ENCODE peak calls at places on chromosomes 16 and 17, in four cellular contexts. One of them, this sample, is unnamed.

GRCh38 chr17:44053130-44053872 is 13.2 kb downstream of the LSM12 start:
- DNase-seq in DND-41: no peak
- DNase-seq in GM23248: no peak
- DNase-seq in neural progenitor cell: no peak
- DNase-seq in this sample: peak; percentile 49

GRCh38 chr17:11852231-11852630 is 145.0 kb downstream of the ZNF18 start:
- DNase-seq in DND-41: no peak
- DNase-seq in GM23248: no peak
- DNase-seq in neural progenitor cell: no peak
- DNase-seq in this sample: no peak

GRCh38 chr17:7774037-7774659 is 56.6 kb downstream of the DNAH2 start:
- DNase-seq in DND-41: no peak
- DNase-seq in GM23248: peak; percentile 68
- DNase-seq in neural progenitor cell: no peak
- DNase-seq in this sample: no peak

GRCh38 chr17:44467108-44467507 is 36.1 kb downstream of the GPATCH8 start:
- DNase-seq in DND-41: no peak
- DNase-seq in GM23248: no peak
- DNase-seq in neural progenitor cell: no peak
- DNase-seq in this sample: no peak

GRCh38 chr16:70746708-70747424 is 54.1 kb downstream of the VAC14 start:
- DNase-seq in DND-41: peak; percentile 32
- DNase-seq in GM23248: peak; percentile 92
- DNase-seq in neural progenitor cell: no peak
- DNase-seq in this sample: peak; percentile 96

GRCh38 chr17:76747716-76748360 is 9.9 kb downstream of the MFSD11 start:
- DNase-seq in DND-41: no peak
- DNase-seq in GM23248: no peak
- DNase-seq in neural progenitor cell: no peak
- DNase-seq in this sample: no peak

GRCh38 chr17:8685396-8685795 is 54.9 kb upstream of the MYH10 start:
- DNase-seq in DND-41: no peak
- DNase-seq in GM23248: peak; percentile 24
- DNase-seq in neural progenitor cell: no peak
- DNase-seq in this sample: peak; percentile 79

GRCh38 chr17:33234233-33234632 is 58.9 kb downstream of the ASIC2 start:
- DNase-seq in DND-41: no peak
- DNase-seq in GM23248: no peak
- DNase-seq in neural progenitor cell: no peak
- DNase-seq in this sample: no peak

GRCh38 chr17:79220715-79221291 is 146.2 kb downstream of the ENGASE start:
- DNase-seq in DND-41: no peak
- DNase-seq in GM23248: peak; percentile 9
- DNase-seq in neural progenitor cell: peak; percentile 79
- DNase-seq in this sample: peak; percentile 86

GRCh38 chr16:89448656-89449055 is 41.7 kb downstream of the ANKRD11 start:
- DNase-seq in DND-41: no peak
- DNase-seq in GM23248: no peak
- DNase-seq in neural progenitor cell: no peak
- DNase-seq in this sample: peak; percentile 36

GRCh38 chr16:49158029-49158642 is 123.5 kb downstream of the CBLN1 start:
- DNase-seq in DND-41: peak; percentile 70
- DNase-seq in GM23248: peak; percentile 29
- DNase-seq in neural progenitor cell: peak; percentile 91
- DNase-seq in this sample: no peak

GRCh38 chr17:41530062-41531048 is 2.2 kb upstream of the KRT19 start:
- DNase-seq in DND-41: no peak
- DNase-seq in GM23248: peak; percentile 90
- DNase-seq in neural progenitor cell: no peak
- DNase-seq in this sample: peak; percentile 99

GRCh38 chr16:11233727-11234376 is 22.2 kb downstream of the SOCS1 start:
- DNase-seq in DND-41: peak; percentile 76
- DNase-seq in GM23248: no peak
- DNase-seq in neural progenitor cell: no peak
- DNase-seq in this sample: no peak

GRCh38 chr17:8052256-8053252 is 13.7 kb downstream of the ALOX15B start:
- DNase-seq in DND-41: no peak
- DNase-seq in GM23248: no peak
- DNase-seq in neural progenitor cell: no peak
- DNase-seq in this sample: no peak

GRCh38 chr17:27609606-27610303 is 21.2 kb upstream of the LGALS9 start:
- DNase-seq in DND-41: peak; percentile 46
- DNase-seq in GM23248: peak; percentile 73
- DNase-seq in neural progenitor cell: peak; percentile 42
- DNase-seq in this sample: peak; percentile 95

DNA sequence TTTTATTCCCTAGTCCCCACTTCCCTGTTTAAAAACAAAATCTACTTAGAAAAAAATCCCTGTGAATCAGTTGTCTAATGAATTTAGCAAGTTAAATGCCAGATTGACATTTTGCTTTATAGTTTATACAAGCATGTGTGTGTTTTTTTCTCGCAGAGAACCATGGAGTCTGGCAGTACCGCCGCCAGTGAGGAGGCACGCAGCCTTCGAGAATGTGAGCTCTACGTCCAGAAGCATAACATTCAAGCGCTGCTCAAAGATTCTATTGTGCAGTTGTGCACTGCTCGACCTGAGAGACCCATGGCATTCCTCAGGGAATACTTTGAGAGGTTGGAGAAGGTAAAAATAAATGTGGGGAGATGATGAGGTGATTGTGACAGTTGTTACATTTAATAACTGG is 3.0 kb downstream of the PRKAR1A start:
- DNase-seq in DND-41: no peak
- DNase-seq in GM23248: peak; percentile 32
- DNase-seq in neural progenitor cell: peak; percentile 10
- DNase-seq in this sample: no peak
- H4K20me1 ChIP-seq in DND-41: peaks cover 10% of the 10 kb centered on the region
- H4K20me1 ChIP-seq in GM23248: peaks cover 30% of the 10 kb centered on the region
- H4K20me1 ChIP-seq in neural progenitor cell: peaks cover 31% of the 10 kb centered on the region
- H4K20me1 ChIP-seq in this sample: peaks cover 51% of the 10 kb centered on the region

GRCh38 chr17:45574376-45574775 is 83.9 kb upstream of the PLEKHM1 start:
- DNase-seq in DND-41: no peak
- DNase-seq in GM23248: peak; percentile 41
- DNase-seq in neural progenitor cell: no peak
- DNase-seq in this sample: no peak
- H4K20me1 ChIP-seq in DND-41: peaks cover 46% of the 10 kb centered on the region
- H4K20me1 ChIP-seq in GM23248: no peaks in the 10 kb centered on the region
- H4K20me1 ChIP-seq in neural progenitor cell: peaks cover 55% of the 10 kb centered on the region
- H4K20me1 ChIP-seq in this sample: peaks cover 13% of the 10 kb centered on the region

DNA sequence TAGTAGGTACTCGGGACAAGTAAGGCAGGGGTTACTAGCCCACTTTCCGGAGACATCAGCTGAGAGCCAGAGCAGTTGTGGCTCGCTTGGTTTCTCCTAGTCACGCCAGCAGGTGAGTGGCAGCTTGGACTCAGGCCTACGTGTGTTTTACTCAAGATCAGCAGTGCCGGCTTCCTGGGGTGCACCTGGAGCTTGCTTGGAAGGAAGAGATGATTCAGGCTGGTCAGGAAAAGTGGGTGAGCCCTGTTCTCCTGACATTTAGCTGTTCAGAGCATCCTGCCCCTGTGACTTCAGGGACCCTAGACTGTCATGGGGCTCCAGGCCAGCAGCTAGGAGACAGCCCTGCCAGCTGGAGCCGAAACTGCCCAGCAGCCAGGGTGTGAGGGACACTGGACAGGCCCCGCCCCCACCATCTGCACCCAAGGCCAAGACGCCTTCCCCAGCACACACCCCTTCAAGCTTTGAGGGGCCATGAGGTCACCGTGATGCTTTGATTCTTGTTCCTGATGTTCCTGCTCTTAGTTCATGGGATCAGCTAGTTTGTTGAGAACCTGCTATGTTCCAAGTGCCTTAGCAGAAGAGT is 238.0 kb upstream of the CIBAR2 start:
- DNase-seq in DND-41: no peak
- DNase-seq in GM23248: no peak
- DNase-seq in neural progenitor cell: no peak
- DNase-seq in this sample: no peak
- H4K20me1 ChIP-seq in DND-41: peaks cover 6% of the 10 kb centered on the region
- H4K20me1 ChIP-seq in GM23248: peaks cover 4% of the 10 kb centered on the region
- H4K20me1 ChIP-seq in neural progenitor cell: no peaks in the 10 kb centered on the region
- H4K20me1 ChIP-seq in this sample: peaks cover 39% of the 10 kb centered on the region

DNA sequence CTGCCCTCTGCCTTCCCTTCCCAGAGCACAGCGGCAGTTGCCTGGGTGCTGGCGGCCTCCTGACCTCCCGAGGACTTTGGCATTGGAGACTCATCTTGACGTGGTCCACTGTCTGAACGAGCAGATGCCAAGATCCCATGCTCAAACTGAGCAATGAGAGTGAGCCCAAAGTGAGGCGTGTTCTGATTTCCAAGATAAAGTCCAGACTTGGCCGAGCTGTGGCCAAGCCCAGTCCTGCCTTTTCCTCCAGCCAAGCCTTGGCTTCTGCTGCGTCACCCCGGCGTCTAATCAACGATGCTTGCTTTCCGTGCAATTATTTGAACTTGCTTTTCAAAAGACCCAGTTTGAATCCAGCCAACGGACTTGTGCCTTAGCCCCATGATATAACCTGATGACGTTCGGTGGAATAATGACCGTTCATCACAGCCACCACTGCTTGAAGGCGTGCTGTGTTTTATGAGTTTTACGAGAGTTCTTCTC is 179.2 kb downstream of the IRF8 start:
- DNase-seq in DND-41: no peak
- DNase-seq in GM23248: no peak
- DNase-seq in neural progenitor cell: no peak
- DNase-seq in this sample: no peak
- H4K20me1 ChIP-seq in DND-41: no peaks in the 10 kb centered on the region
- H4K20me1 ChIP-seq in GM23248: no peaks in the 10 kb centered on the region
- H4K20me1 ChIP-seq in neural progenitor cell: peaks cover 8% of the 10 kb centered on the region
- H4K20me1 ChIP-seq in this sample: no peaks in the 10 kb centered on the region

DNA sequence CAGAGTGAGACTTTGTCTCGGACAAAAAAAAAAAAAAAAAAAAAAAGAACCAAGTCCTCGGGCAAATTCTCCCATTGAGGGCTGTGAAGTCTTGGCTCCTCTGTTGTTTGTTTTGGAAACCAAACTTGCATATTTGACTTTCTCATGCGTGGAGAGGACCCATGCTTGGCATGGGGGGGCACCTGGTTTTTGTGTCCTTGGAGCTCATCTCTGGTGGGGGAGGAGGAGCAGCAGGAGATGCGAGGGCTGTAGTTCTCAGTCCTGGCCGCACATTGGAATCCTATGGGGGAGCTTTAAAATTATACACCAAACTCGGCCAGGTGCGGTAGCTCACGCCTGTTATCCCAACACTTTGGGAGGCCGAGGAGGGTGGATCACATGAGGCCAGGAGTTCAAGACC is 74.5 kb downstream of the ABCC6 start:
- DNase-seq in DND-41: no peak
- DNase-seq in GM23248: no peak
- DNase-seq in neural progenitor cell: no peak
- DNase-seq in this sample: no peak
- H4K20me1 ChIP-seq in DND-41: peaks cover 4% of the 10 kb centered on the region
- H4K20me1 ChIP-seq in GM23248: no peaks in the 10 kb centered on the region
- H4K20me1 ChIP-seq in neural progenitor cell: peaks cover 1% of the 10 kb centered on the region
- H4K20me1 ChIP-seq in this sample: peaks cover 31% of the 10 kb centered on the region

GRCh38 chr17:28946239-28946638 is 5.1 kb downstream of the PHF12 start:
- DNase-seq in DND-41: no peak
- DNase-seq in GM23248: peak; percentile 93
- DNase-seq in neural progenitor cell: no peak
- DNase-seq in this sample: peak; percentile 90
- H4K20me1 ChIP-seq in DND-41: peaks cover 73% of the 10 kb centered on the region
- H4K20me1 ChIP-seq in GM23248: peaks cover 5% of the 10 kb centered on the region
- H4K20me1 ChIP-seq in neural progenitor cell: peaks cover 74% of the 10 kb centered on the region
- H4K20me1 ChIP-seq in this sample: peaks cover 32% of the 10 kb centered on the region

GRCh38 chr17:80845863-80846671 is 145.6 kb upstream of the CHMP6 start:
- DNase-seq in DND-41: no peak
- DNase-seq in GM23248: no peak
- DNase-seq in neural progenitor cell: no peak
- DNase-seq in this sample: no peak
- H4K20me1 ChIP-seq in DND-41: no peaks in the 10 kb centered on the region
- H4K20me1 ChIP-seq in GM23248: no peaks in the 10 kb centered on the region
- H4K20me1 ChIP-seq in neural progenitor cell: no peaks in the 10 kb centered on the region
- H4K20me1 ChIP-seq in this sample: no peaks in the 10 kb centered on the region

GRCh38 chr17:22267019-22267418 is 574.7 kb downstream of the KCNJ18 start:
- DNase-seq in DND-41: no peak
- DNase-seq in GM23248: no peak
- DNase-seq in neural progenitor cell: no peak
- DNase-seq in this sample: no peak
- H4K20me1 ChIP-seq in DND-41: no peaks in the 10 kb centered on the region
- H4K20me1 ChIP-seq in GM23248: no peaks in the 10 kb centered on the region
- H4K20me1 ChIP-seq in neural progenitor cell: no peaks in the 10 kb centered on the region
- H4K20me1 ChIP-seq in this sample: no peaks in the 10 kb centered on the region

DNA sequence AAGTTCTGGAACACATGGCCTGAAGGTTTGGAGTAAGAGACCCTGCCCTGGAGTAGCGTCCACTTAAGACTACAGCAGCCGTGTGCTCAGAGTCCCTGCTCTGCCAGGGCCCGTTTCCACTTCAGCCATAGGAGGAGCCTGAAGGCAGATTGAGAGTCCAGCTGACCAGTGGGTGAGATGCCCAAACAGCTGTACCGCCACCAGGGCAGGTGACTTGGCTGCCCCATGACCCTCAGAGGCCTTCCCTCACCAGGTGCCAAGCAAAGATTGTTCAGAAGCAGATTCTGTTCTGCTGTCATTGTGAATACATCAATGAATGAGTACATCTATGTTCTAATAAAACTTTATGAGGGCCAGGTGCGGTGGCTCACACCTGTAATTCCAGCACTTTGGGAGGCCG is 178.8 kb downstream of the RAB11FIP4 start:
- DNase-seq in DND-41: no peak
- DNase-seq in GM23248: no peak
- DNase-seq in neural progenitor cell: no peak
- DNase-seq in this sample: no peak
- H4K20me1 ChIP-seq in DND-41: peaks cover 10% of the 10 kb centered on the region
- H4K20me1 ChIP-seq in GM23248: no peaks in the 10 kb centered on the region
- H4K20me1 ChIP-seq in neural progenitor cell: peaks cover 7% of the 10 kb centered on the region
- H4K20me1 ChIP-seq in this sample: peaks cover 95% of the 10 kb centered on the region